ENCODE peak calls at places on chromosomes 7 and 10, in five cellular contexts. X is A673; Q is RKO; E is erythroblast; N is stimulated activated CD4-positive, alpha-beta T cell treated with anti-CD3 and anti-CD28 coated beads, Interleukin-1b, Interleukin-23, amount 100 ng/mL, for 4 hours. M is an unnamed sample.

GRCh38 chr7:120023494-120024167 is 249.3 kb upstream of the KCND2 start:
- DNase-seq in X (no peak), E (no peak), N (no peak), Q (no peak), M (no peak)

GRCh38 chr10:21499910-21500577 is 25.4 kb downstream of the SKIDA1 start:
- DNase-seq in E (peak; percentile 32), Q (no peak), N (no peak), X (no peak), M (no peak)

GRCh38 chr7:13737563-13737962 is 251.9 kb downstream of the ETV1 start:
- DNase-seq in E (no peak), Q (no peak), N (no peak), X (no peak), M (no peak)

GRCh38 chr10:83212632-83213349 is 926.5 kb upstream of the GHITM start:
- DNase-seq in X (no peak), Q (no peak), N (no peak), E (no peak), M (peak; percentile 58)

GRCh38 chr10:43698156-43698555 is 49.5 kb upstream of the ZNF32 start:
- DNase-seq in E (no peak), X (no peak), N (no peak), Q (no peak), M (no peak)

GRCh38 chr7:156397249-156397648 is 243.3 kb upstream of the RNF32 start:
- DNase-seq in X (no peak), Q (no peak), N (no peak), E (no peak), M (peak; percentile 14)

GRCh38 chr10:232061-232460 is 96.8 kb downstream of the ZMYND11 start:
- DNase-seq in N (no peak), X (no peak), E (no peak), Q (no peak), M (no peak)

GRCh38 chr10:104080762-104081161 is 4.9 kb downstream of the COL17A1 start:
- DNase-seq in Q (peak; percentile 12), N (no peak), X (peak; percentile 5), E (peak; percentile 41), M (peak; percentile 84)

GRCh38 chr7:26449175-26450165 is 157.8 kb downstream of the SNX10 start:
- DNase-seq in E (no peak), X (no peak), N (no peak), Q (peak; percentile 8), M (peak; percentile 39)

GRCh38 chr10:28459453-28460144 is 73.3 kb upstream of the WAC start:
- DNase-seq in E (no peak), X (peak; percentile 22), Q (no peak), N (no peak), M (no peak)

GRCh38 chr10:31745612-31746376 is 182.8 kb downstream of the ARHGAP12 start:
- DNase-seq in X (peak; percentile 24), E (no peak), N (peak; percentile 47), Q (peak; percentile 99), M (peak; percentile 45)

GRCh38 chr10:110833234-110833940 is 38.3 kb upstream of the PDCD4 start:
- DNase-seq in E (no peak), Q (no peak), N (no peak), X (no peak), M (peak; percentile 48)

GRCh38 chr7:117143580-117143979 is 179.3 kb downstream of the WNT2 start:
- DNase-seq in N (no peak), Q (peak; percentile 66), E (no peak), X (no peak), M (no peak)

GRCh38 chr10:35011771-35012191 is 78.4 kb downstream of the CUL2 start:
- DNase-seq in N (no peak), Q (no peak), E (no peak), X (no peak), M (no peak)

GRCh38 chr10:133258818-133259602 is 17.7 kb downstream of the ADAM8 start:
- DNase-seq in E (peak; percentile 29), Q (peak; percentile 99), N (peak; percentile 74), X (peak; percentile 84), M (no peak)

GRCh38 chr7:4267326-4268039 is 414.6 kb upstream of the FOXK1 start:
- DNase-seq in E (no peak), X (no peak), Q (no peak), N (no peak), M (no peak)

GRCh38 chr7:82678716-82679115 is 235.1 kb upstream of the CACNA2D1 start:
- DNase-seq in Q (no peak), E (no peak), X (no peak), N (no peak), M (peak; percentile 62)

GRCh38 chr10:2700626-2701305 is 366.6 kb upstream of the PFKP start:
- DNase-seq in X (no peak), Q (no peak), N (no peak), E (no peak), M (no peak)

GRCh38 chr10:44068716-44069482 is 316.0 kb downstream of the CXCL12 start:
- DNase-seq in N (no peak), X (no peak), E (no peak), Q (no peak), M (no peak)

GRCh38 chr10:29827512-29827911 is 192.7 kb upstream of the SVIL start:
- DNase-seq in Q (no peak), E (no peak), N (no peak), X (no peak), M (no peak)

GRCh38 chr7:129798616-129799349 is 154.0 kb downstream of the UBE2H start:
- DNase-seq in E (no peak), Q (no peak), N (no peak), X (no peak), M (no peak)

GRCh38 chr10:8305871-8306652 is 251.6 kb downstream of the GATA3 start:
- DNase-seq in N (no peak), X (no peak), E (no peak), Q (no peak), M (no peak)

GRCh38 chr10:89047397-89047796 is 56.8 kb downstream of the FAS start:
- DNase-seq in X (peak; percentile 18), N (no peak), Q (no peak), E (no peak), M (no peak)

GRCh38 chr10:58892039-58892665 is 284.3 kb upstream of the PHYHIPL start:
- DNase-seq in N (no peak), Q (no peak), X (peak; percentile 3), E (no peak), M (peak; percentile 91)

GRCh38 chr7:122199171-122199570 is 55.1 kb upstream of the AASS start:
- DNase-seq in Q (peak; percentile 18), N (no peak), E (no peak), X (no peak), M (no peak)

GRCh38 chr7:75688200-75689136 is 50.3 kb downstream of the HIP1 start:
- DNase-seq in X (peak; percentile 61), E (no peak), Q (no peak), N (no peak), M (peak; percentile 94)

GRCh38 chr7:150313367-150313809 is 9.8 kb upstream of the LRRC61 start:
- DNase-seq in Q (no peak), E (peak; percentile 42), X (no peak), N (no peak), M (no peak)

GRCh38 chr10:87744606-87745005 is 73.4 kb downstream of the ATAD1 start:
- DNase-seq in E (no peak), X (no peak), Q (no peak), N (no peak), M (no peak)

M was measured in NCI-H69.